ENCODE peak calls at places on chromosomes 11 and 22, in four cellular contexts. One of them, this sample, is unnamed.

GRCh38 chr11:87019582-87020271 is 18.0 kb upstream of the TMEM135 start:
- DNase-seq in HepG2: no peak
- DNase-seq in WTC11: no peak
- DNase-seq in K562: no peak
- DNase-seq in this sample: no peak

GRCh38 chr11:4862447-4863236 is 13.6 kb upstream of the OR51S1 start:
- DNase-seq in WTC11: no peak
- DNase-seq in K562: no peak
- DNase-seq in HepG2: no peak
- DNase-seq in this sample: no peak

GRCh38 chr11:68582416-68583046 is 101.8 kb upstream of the GAL start:
- DNase-seq in WTC11: no peak
- DNase-seq in HepG2: no peak
- DNase-seq in K562: no peak
- DNase-seq in this sample: no peak

GRCh38 chr11:22656128-22656527 is 10.3 kb upstream of the GAS2 start:
- DNase-seq in HepG2: no peak
- DNase-seq in K562: no peak
- DNase-seq in WTC11: no peak
- DNase-seq in this sample: no peak

GRCh38 chr11:126172596-126173038 is 38.8 kb downstream of the RPUSD4 start:
- DNase-seq in WTC11: no peak
- DNase-seq in K562: no peak
- DNase-seq in HepG2: no peak
- DNase-seq in this sample: no peak

GRCh38 chr22:26527574-26528465 is 15.5 kb upstream of the TFIP11 start:
- DNase-seq in K562: no peak
- DNase-seq in WTC11: no peak
- DNase-seq in HepG2: no peak
- DNase-seq in this sample: no peak

GRCh38 chr22:41699264-41700104 is at the start of gene MEI1:
- DNase-seq in WTC11: peak; percentile 49
- DNase-seq in K562: no peak
- DNase-seq in HepG2: no peak
- DNase-seq in this sample: peak; percentile 25

GRCh38 chr11:65646921-65647701 is 9.2 kb downstream of the SIPA1 start:
- DNase-seq in WTC11: peak; percentile 77
- DNase-seq in HepG2: no peak
- DNase-seq in K562: no peak
- DNase-seq in this sample: peak; percentile 67

GRCh38 chr11:19753451-19754041 is 40.9 kb downstream of the NAV2 start:
- DNase-seq in K562: no peak
- DNase-seq in HepG2: no peak
- DNase-seq in WTC11: no peak
- DNase-seq in this sample: no peak

GRCh38 chr22:38782402-38783094 is 11.4 kb downstream of the DNAL4 start:
- DNase-seq in WTC11: no peak
- DNase-seq in K562: peak; percentile 61
- DNase-seq in HepG2: no peak
- DNase-seq in this sample: no peak

GRCh38 chr11:68689737-68690625 is 5.6 kb downstream of the GAL start:
- DNase-seq in K562: no peak
- DNase-seq in HepG2: no peak
- DNase-seq in WTC11: no peak
- DNase-seq in this sample: no peak

GRCh38 chr11:122235615-122236014 is 119.6 kb upstream of the BLID start:
- DNase-seq in HepG2: no peak
- DNase-seq in K562: no peak
- DNase-seq in WTC11: no peak
- DNase-seq in this sample: no peak

GRCh38 chr11:57477507-57478189 is 17.3 kb downstream of the RTN4RL2 start:
- DNase-seq in HepG2: no peak
- DNase-seq in WTC11: no peak
- DNase-seq in K562: no peak
- DNase-seq in this sample: no peak

GRCh38 chr11:104792861-104793260 is 105.4 kb downstream of the CASP12 start:
- DNase-seq in HepG2: no peak
- DNase-seq in K562: no peak
- DNase-seq in WTC11: no peak
- DNase-seq in this sample: no peak

GRCh38 chr22:22111267-22111751 is 128.7 kb upstream of the TOP3B start:
- DNase-seq in HepG2: no peak
- DNase-seq in K562: peak; percentile 96
- DNase-seq in WTC11: no peak
- DNase-seq in this sample: peak; percentile 15

GRCh38 chr22:46007003-46007847 is 30.3 kb upstream of the WNT7B start:
- DNase-seq in K562: no peak
- DNase-seq in HepG2: no peak
- DNase-seq in WTC11: no peak
- DNase-seq in this sample: peak; percentile 66

GRCh38 chr11:85483861-85484260 is 143.3 kb downstream of the DLG2 start:
- DNase-seq in WTC11: no peak
- DNase-seq in K562: no peak
- DNase-seq in HepG2: no peak
- DNase-seq in this sample: no peak

GRCh38 chr11:73866586-73866996 is 10.1 kb downstream of the COA4 start:
- DNase-seq in HepG2: peak; percentile 52
- DNase-seq in WTC11: no peak
- DNase-seq in K562: no peak
- DNase-seq in this sample: peak; percentile 65

DNA sequence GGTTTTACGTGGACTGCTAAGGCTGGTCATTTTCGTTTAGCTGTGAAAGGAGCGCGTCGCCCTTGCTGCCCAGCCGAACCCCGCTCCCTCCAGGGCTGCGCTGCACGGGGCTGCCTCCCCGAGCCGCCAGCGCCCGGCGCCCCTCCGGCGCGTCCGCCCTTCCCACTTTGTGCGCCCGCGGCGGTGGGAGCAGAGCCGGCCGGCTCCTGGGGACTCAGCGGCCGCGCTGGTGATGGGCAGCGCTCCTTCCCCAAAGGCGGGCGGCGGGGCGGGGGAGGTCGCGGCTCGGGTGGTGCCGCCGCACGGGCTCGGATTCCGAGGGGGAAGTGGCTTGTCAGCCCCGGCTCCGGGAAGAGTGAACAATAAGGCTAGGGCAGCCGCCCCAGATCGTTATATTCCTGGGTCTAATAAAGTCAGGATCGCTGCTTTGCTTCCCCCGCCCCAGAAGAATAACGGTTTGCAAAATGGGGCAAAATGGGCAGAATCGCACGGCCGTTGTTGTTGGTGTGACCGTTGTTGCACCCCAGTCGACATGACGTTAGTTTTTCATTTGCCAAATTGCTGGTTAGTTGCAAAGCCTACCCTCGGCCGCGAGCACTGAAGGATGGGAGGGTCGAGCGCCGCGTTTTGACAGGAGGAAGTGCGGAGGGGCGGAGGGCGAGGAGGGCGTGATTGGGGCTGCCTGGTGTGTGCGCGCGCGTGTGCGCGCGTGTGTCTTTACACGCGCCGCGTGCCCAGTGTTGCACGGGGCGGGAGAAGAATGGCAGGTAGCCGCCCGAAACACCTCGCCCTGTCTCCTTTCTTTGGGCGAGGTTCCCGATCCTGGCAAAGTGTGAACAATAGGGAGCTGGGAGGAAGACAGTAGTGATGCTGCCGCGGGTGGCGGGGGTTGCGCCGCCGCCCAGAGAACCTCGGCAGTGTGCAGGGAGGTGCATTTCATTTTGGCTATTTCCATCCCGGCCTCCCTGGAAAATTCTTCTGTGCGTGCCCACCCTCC is 829 bp downstream of the NCAM1 start:
- DNase-seq in HepG2: no peak
- DNase-seq in K562: no peak
- DNase-seq in WTC11: peak; percentile 31
- DNase-seq in this sample: no peak
- TF ChIP-seq NR3C1 in HepG2: no peak
- TF ChIP-seq NR3C1 in K562: no peak
- TF ChIP-seq NR3C1 in WTC11: no peak
- TF ChIP-seq NR3C1 in this sample: no peak

DNA sequence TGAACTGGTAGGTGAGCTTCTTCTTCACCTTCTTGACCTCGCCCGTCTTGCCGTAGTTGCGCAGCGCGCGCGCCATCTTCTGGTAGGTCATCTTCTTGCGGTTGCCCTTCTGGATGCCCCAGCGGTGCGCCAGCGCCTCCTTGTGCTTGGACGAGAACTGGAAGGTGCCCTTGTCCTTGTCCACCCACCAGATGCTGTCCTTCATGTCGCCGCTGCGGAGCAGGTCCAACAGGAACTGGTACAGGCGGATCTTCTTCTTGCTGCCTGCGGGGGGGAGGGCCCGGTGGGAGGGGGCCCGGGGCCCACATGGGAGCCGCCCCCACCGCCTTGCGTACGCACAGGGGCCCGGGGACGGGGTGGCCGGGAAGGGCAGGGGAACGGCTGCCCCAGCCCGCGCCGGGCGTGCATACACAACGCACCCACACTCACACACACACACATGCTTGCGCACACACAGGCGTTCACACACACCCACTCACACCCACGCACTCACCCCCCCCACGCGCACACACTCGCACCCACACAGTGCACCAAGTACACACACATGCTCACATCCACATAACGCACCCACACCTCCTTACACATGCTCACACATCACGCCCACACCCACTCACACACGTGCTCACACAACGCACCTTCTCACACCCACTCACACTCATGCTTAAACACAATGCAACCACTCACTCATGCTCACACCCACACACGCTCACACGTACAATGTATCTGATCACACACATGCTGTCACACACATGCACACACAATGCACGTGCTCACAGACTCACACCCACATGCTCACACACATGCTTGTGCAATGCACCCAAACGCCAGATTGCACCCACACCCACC is 3.0 kb upstream of the MYBPC3 start:
- DNase-seq in WTC11: peak; percentile 99
- DNase-seq in HepG2: peak; percentile 86
- DNase-seq in K562: peak; percentile 96
- DNase-seq in this sample: peak; percentile 98
- TF ChIP-seq NR3C1 in WTC11: no peak
- TF ChIP-seq NR3C1 in HepG2: no peak
- TF ChIP-seq NR3C1 in K562: no peak
- TF ChIP-seq NR3C1 in this sample: no peak

GRCh38 chr11:13341028-13341427 is 63.4 kb downstream of the BMAL1 start:
- DNase-seq in HepG2: no peak
- DNase-seq in WTC11: no peak
- DNase-seq in K562: no peak
- DNase-seq in this sample: no peak

GRCh38 chr11:13336246-13336873 is 58.8 kb downstream of the BMAL1 start:
- DNase-seq in K562: no peak
- DNase-seq in HepG2: no peak
- DNase-seq in WTC11: no peak
- DNase-seq in this sample: no peak

GRCh38 chr11:13338437-13339069 is 61.0 kb downstream of the BMAL1 start:
- DNase-seq in WTC11: no peak
- DNase-seq in HepG2: no peak
- DNase-seq in K562: peak; percentile 13
- DNase-seq in this sample: peak; percentile 89

GRCh38 chr11:13337986-13338436 is 60.4 kb downstream of the BMAL1 start:
- DNase-seq in K562: no peak
- DNase-seq in WTC11: no peak
- DNase-seq in HepG2: no peak
- DNase-seq in this sample: peak; percentile 34

DNA sequence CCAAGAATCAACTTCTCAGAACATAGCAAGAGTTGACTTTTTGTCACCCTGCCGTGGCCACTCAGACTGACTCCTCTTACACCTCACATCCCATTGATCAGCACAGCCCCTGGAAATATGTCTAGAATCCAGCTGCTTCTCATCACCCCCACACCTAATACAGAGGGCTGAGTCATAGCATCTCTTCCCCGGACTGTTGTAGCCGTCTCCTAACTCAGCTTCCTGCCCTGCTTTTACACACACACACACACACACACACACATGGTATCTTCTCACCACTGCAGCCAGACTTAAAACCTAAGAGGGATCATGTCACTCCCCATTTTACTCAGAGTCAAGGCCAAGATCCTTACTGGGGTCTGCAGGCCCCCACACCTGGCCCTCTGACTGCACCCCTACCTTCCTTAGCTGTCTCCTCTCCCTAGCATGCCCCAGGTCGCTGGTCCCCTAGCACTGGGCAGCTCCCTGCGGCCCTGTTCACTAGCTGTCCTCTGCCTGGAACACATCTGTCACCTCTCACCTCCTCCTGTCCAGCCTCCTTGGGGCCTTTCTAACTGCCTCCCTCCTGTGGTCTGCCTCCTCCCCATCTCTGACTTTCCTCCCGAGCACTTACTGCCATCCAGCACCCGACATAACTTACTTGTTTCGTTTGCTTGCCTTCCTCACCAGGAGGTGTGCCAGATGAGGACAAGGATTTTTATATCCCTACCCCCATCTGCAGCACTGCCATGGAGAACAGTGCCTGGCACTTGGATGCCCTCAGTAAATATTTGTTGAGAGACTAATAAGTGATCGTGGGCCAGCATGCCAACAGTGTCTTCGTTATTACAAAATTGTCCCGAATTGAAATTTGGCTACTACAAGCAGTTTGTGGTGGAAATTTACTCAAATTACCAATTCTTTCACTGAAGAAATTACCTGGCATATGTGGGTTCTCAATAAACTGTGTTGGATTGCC is 61.9 kb downstream of the BMAL1 start:
- DNase-seq in K562: peak; percentile 20
- DNase-seq in HepG2: no peak
- DNase-seq in WTC11: no peak
- DNase-seq in this sample: peak; percentile 83
- TF ChIP-seq NR3C1 in K562: no peak
- TF ChIP-seq NR3C1 in HepG2: no peak
- TF ChIP-seq NR3C1 in WTC11: no peak
- TF ChIP-seq NR3C1 in this sample: no peak

GRCh38 chr22:29152381-29153138 is 53.1 kb upstream of the EMID1 start:
- DNase-seq in K562: peak; percentile 92
- DNase-seq in WTC11: peak; percentile 44
- DNase-seq in HepG2: no peak
- DNase-seq in this sample: no peak
- TF ChIP-seq NR3C1 in K562: no peak
- TF ChIP-seq NR3C1 in WTC11: no peak
- TF ChIP-seq NR3C1 in HepG2: no peak
- TF ChIP-seq NR3C1 in this sample: no peak

This sample was measured in A549.